ENCODE peak calls at places on chromosomes 4 and X, in four cellular contexts. U is A549, D is SK-N-SH, V is HepG2. K is an unnamed sample.

GRCh38 chrX:9626379-9626778 is 139.3 kb downstream of the GPR143 start:
- DNase-seq in U (no peak), D (no peak), V (no peak), K (no peak)

GRCh38 chr4:28362169-28362568 is 1501.5 kb downstream of the STIM2 start:
- DNase-seq in D (no peak), U (no peak), V (no peak), K (no peak)

GRCh38 chr4:102781570-102781969 is 20.8 kb upstream of the MANBA start:
- DNase-seq in U (no peak), V (peak), D (no peak), K (no peak)

GRCh38 chrX:105495376-105495775 is 274.9 kb upstream of the TEX13A start:
- DNase-seq in D (no peak), V (no peak), U (no peak), K (no peak)

GRCh38 chr4:40238700-40239548 is 42.1 kb downstream of the RHOH start:
- DNase-seq in U (peak), V (no peak), D (no peak), K (no peak)

GRCh38 chr4:3407930-3408792 is 33.6 kb upstream of the HGFAC start:
- DNase-seq in D (no peak), U (no peak), V (peak), K (no peak)

GRCh38 chr4:184802203-184803015 is 23.4 kb downstream of the ACSL1 start:
- DNase-seq in V (no peak), D (no peak), U (no peak), K (no peak)

GRCh38 chrX:10607233-10607632 is 13.2 kb downstream of the MID1 start:
- DNase-seq in V (no peak), U (no peak), D (no peak), K (no peak)

GRCh38 chr4:149951501-149951900 is 126.7 kb upstream of the DCLK2 start:
- DNase-seq in D (no peak), V (no peak), U (no peak), K (no peak)

GRCh38 chr4:41935652-41936021 is 408 bp downstream of the TMEM33 start:
- DNase-seq in U (peak), V (peak), D (no peak), K (no peak)

GRCh38 chr4:26015906-26016305 is 101.9 kb downstream of the SMIM20 start:
- DNase-seq in D (no peak), U (no peak), V (no peak), K (no peak)

GRCh38 chrX:46649421-46650260 is 76.1 kb downstream of the CHST7 start:
- DNase-seq in D (peak), U (no peak), V (no peak), K (no peak)

GRCh38 chr4:64911846-64912245 is 502.6 kb upstream of the TECRL start:
- DNase-seq in U (no peak), D (no peak), V (no peak), K (no peak)

GRCh38 chrX:13364230-13364629 is 44.4 kb upstream of the ATXN3L start:
- DNase-seq in D (no peak), U (no peak), V (no peak), K (no peak)

GRCh38 chrX:64338296-64338695 is 57.0 kb downstream of the MTMR8 start:
- DNase-seq in U (no peak), D (no peak), V (no peak), K (no peak)

GRCh38 chr4:173434226-173434625 is 35.3 kb upstream of the SCRG1 start:
- DNase-seq in V (no peak), U (no peak), D (no peak), K (no peak)

GRCh38 chr4:173433447-173433846 is 34.5 kb upstream of the SCRG1 start:
- DNase-seq in V (no peak), D (no peak), U (no peak), K (no peak)

GRCh38 chr4:173436866-173437265 is 38.0 kb upstream of the SCRG1 start:
- DNase-seq in D (no peak), V (no peak), U (no peak), K (no peak)

GRCh38 chr4:173432430-173432829 is 33.5 kb upstream of the SCRG1 start:
- DNase-seq in U (no peak), D (no peak), V (no peak), K (no peak)

GRCh38 chr4:173436149-173436579 is 37.2 kb upstream of the SCRG1 start:
- DNase-seq in V (no peak), D (no peak), U (no peak), K (no peak)
- TF ChIP-seq PBX3 in V (no peak), D (peak), U (no peak), K (no peak)

GRCh38 chr4:1091561-1091995 is 21.8 kb downstream of the RNF212 start:
- DNase-seq in U (no peak), D (no peak), V (no peak), K (no peak)

GRCh38 chr4:1094336-1094690 is 19.1 kb downstream of the RNF212 start:
- DNase-seq in D (no peak), U (no peak), V (no peak), K (no peak)

GRCh38 chr4:1092983-1093361 is 20.4 kb downstream of the RNF212 start:
- DNase-seq in U (no peak), D (no peak), V (no peak), K (no peak)

GRCh38 chr4:1092026-1092982 is 21.1 kb downstream of the RNF212 start:
- DNase-seq in D (no peak), U (no peak), V (no peak), K (no peak)

DNA sequence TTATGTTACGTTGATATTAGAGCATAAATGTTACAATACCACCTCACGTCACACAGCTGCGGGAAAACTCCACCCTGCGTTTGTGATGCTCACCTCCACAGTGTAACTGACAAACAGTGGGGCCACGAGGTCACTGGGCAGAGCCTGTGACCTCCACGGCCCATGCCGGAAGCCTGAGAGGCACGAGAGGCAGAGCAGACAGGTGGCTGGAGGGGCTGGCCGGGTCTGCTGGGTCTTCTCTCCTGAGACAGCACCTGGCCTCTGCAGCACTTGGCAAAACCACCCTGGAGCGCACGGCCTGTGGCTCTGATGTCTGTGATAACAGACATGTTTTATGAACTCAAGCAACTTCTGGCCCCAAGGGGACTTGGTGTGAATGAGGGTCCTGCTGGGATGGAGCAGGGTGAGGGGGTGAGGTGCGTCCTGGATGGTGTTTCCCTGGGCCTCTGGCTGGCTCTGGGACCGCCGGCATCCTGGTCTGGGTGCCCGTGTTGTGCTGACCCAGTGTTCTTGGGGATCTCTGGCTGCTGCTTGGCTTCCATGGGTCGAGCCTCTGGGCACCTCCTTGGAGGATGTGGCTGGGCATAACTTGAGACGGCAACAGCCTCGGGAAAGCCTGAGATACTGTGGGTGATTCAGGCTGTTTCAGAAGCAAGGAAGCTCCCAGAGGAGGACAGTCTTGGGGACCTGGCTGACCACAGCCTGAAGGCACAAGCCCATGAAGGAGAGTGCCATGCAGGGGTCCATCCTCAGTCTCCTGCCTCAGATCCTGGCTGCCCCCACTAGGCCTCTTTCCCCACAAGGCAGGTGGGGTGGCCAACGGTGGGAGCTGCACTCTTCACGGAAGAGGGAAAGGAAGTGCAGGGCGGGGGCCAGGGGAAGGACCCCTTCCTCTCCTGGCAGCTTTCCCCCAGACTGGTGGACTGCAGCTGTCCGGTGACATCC is 19.7 kb downstream of the RNF212 start:
- DNase-seq in U (no peak), V (no peak), D (no peak), K (no peak)
- TF ChIP-seq PBX3 in U (no peak), V (no peak), D (no peak), K (no peak)

DNA sequence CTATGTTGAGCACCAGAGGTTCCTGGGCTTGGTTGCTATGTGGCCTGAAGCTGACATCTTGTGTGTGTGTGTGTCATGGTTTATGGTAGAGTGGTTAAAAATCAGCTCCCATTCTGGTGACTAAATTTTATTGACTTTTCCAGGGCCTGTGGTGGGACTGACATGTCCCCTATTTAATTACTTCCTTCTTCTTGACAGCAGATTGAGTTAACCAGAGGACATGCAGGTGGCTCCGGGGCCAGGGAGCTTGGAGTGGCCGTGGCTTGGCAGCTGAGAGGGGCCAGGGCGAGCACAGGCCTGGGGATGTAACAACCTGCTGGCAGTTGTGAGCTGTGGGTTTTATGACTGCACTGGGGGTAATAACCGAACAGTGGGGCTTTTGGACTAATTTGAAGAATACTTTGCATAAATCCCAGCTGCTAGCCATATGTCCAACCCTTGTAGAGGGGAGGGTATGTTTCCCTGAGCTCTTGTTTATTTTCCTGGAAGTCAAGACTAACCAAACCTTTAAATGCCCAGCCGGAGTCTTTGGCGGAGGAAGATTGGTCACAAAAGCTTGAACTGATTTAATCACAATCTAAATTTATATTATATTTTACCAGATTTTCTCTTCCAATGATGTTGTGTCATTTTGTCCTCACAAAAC is 186.0 kb downstream of the MID1IP1 start:
- DNase-seq in D (peak), V (no peak), U (no peak), K (no peak)
- TF ChIP-seq PBX3 in D (no peak), V (no peak), U (no peak), K (no peak)

GRCh38 chr4:66091801-66092200 is 421.5 kb upstream of the EPHA5 start:
- DNase-seq in U (no peak), D (no peak), V (no peak), K (no peak)

GRCh38 chr4:66094070-66094469 is 423.8 kb upstream of the EPHA5 start:
- DNase-seq in U (no peak), V (no peak), D (no peak), K (no peak)

GRCh38 chr4:66095065-66095464 is 424.8 kb upstream of the EPHA5 start:
- DNase-seq in D (no peak), U (no peak), V (no peak), K (no peak)

DNA sequence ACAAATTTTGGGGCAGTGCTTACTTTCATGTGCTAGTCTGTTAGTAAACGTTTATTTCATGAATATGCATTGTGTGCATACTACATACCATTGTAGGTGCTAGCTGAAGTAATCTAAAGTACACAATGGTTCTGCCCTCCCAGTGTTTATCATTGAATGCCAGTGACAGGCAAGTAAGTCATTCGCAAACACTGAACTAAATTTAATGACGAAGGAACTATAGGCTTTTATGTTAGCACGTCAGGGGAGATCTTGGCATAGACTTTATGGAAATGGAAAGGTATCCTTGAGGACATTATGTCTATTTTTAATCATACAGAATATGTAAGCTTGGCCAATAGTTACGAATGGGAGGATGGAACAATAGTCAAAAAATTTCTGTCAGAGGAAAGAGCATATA is 427.0 kb upstream of the EPHA5 start:
- DNase-seq in U (peak), V (peak), D (no peak), K (no peak)
- TF ChIP-seq PBX3 in U (no peak), V (no peak), D (no peak), K (no peak)

K was measured in GM12878.